ENCODE peak calls at places on chromosomes 7 and 10, in eight cellular contexts. O is coronary artery; C is IMR-90; L is fibroblast of mammary gland; T is CD8-positive, alpha-beta T cell; S is astrocyte of the cerebellum; J is HFFc6; X is A549. Z is an unnamed sample.

GRCh38 chr10:110395350-110396283 is 90.9 kb upstream of the SMNDC1 start:
- DNase-seq in O (no peak), C (peak; percentile 99), L (peak; percentile 100), T (no peak), S (peak; percentile 96), J (peak; percentile 88), X (peak; percentile 79), Z (peak; percentile 87)

GRCh38 chr10:72665925-72666324 is 26.0 kb upstream of the MCU start:
- DNase-seq in O (no peak), C (peak; percentile 51), L (peak; percentile 71), T (no peak), S (no peak), J (peak; percentile 80), X (no peak), Z (no peak)

GRCh38 chr7:135808206-135808605 is 59.6 kb upstream of the FAM180A start:
- DNase-seq in O (no peak), C (no peak), L (no peak), T (no peak), S (no peak), J (no peak), X (no peak), Z (no peak)

GRCh38 chr7:141649137-141649864 is 52.7 kb downstream of the DENND11 start:
- DNase-seq in O (no peak), C (no peak), L (peak; percentile 7), T (no peak), S (no peak), J (no peak), X (no peak), Z (no peak)

GRCh38 chr7:103988468-103989199 is 824 bp downstream of the RELN start:
- DNase-seq in O (no peak), C (no peak), L (no peak), T (no peak), S (no peak), J (no peak), X (no peak), Z (no peak)

GRCh38 chr10:75599875-75600648 is 168.6 kb downstream of the LRMDA start:
- DNase-seq in O (no peak), C (no peak), L (no peak), T (no peak), S (no peak), J (no peak), X (no peak), Z (no peak)

GRCh38 chr10:123945506-123945905 is 53.9 kb upstream of the CPXM2 start:
- DNase-seq in O (no peak), C (peak; percentile 2), L (peak; percentile 76), T (no peak), S (no peak), J (peak; percentile 79), X (no peak), Z (no peak)

GRCh38 chr10:89262331-89263020 is 10.9 kb upstream of the LIPA start:
- DNase-seq in O (no peak), C (peak; percentile 19), L (no peak), T (no peak), S (no peak), J (peak; percentile 89), X (no peak), Z (no peak)

GRCh38 chr7:143455494-143455893 is 12.2 kb downstream of the TAS2R60 start:
- DNase-seq in O (no peak), C (no peak), L (no peak), T (no peak), S (no peak), J (no peak), X (no peak), Z (no peak)

GRCh38 chr7:25777969-25778767 is 373.8 kb upstream of the NFE2L3 start:
- DNase-seq in O (no peak), C (no peak), L (no peak), T (no peak), S (no peak), J (no peak), X (no peak), Z (no peak)

GRCh38 chr7:106110885-106111670 is 1.0 kb downstream of the SYPL1 start:
- DNase-seq in O (no peak), C (no peak), L (peak; percentile 46), T (no peak), S (no peak), J (peak; percentile 9), X (no peak), Z (no peak)

DNA sequence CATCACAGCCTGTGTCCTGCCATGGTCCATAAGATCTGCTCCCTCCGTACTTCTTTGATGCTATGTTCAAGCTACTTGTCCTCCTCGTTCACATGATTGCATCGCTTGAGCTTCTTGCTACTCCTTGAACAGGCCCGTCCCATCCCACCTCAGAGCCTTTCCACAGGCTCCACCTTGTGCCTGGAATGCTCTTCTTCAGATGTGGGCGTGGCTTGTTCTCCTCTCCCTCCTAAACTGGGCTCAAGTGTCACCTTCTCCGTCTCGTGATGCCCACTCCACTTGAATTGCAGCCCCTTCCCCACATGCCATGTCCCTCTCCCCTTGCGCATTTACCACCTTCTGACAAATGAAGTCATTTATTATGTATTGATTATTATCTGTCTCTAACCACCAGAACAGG is 124.5 kb downstream of the PLPP4 start:
- DNase-seq in O (no peak), C (no peak), L (no peak), T (no peak), S (no peak), J (no peak), X (no peak), Z (no peak)
- TF ChIP-seq CTCF in O (no peak), C (no peak), L (no peak), T (no peak), S (no peak), J (no peak), X (no peak), Z (no peak)

GRCh38 chr10:113679463-113680171 is at the start of gene CASP7:
- DNase-seq in O (peak; percentile 87), C (peak; percentile 68), L (peak; percentile 69), T (peak; percentile 58), S (peak; percentile 38), J (peak; percentile 70), X (peak; percentile 74), Z (peak; percentile 18)
- TF ChIP-seq CTCF in O (no peak), C (peak; percentile 14), L (no peak), T (no peak), S (no peak), J (no peak), X (peak; percentile 31), Z (peak; percentile 67)

GRCh38 chr10:113216068-113216467 is 266.0 kb downstream of the TCF7L2 start:
- DNase-seq in O (no peak), C (no peak), L (no peak), T (no peak), S (no peak), J (no peak), X (no peak), Z (no peak)
- TF ChIP-seq CTCF in O (no peak), C (no peak), L (no peak), T (no peak), S (peak; percentile 40), J (peak; percentile 30), X (peak; percentile 16), Z (peak; percentile 50)

GRCh38 chr7:94056796-94057207 is 52.6 kb upstream of the BET1 start:
- DNase-seq in O (no peak), C (peak; percentile 98), L (peak; percentile 96), T (no peak), S (peak; percentile 67), J (peak; percentile 88), X (no peak), Z (peak; percentile 25)
- TF ChIP-seq CTCF in O (no peak), C (peak; percentile 11), L (no peak), T (no peak), S (no peak), J (no peak), X (no peak), Z (no peak)

GRCh38 chr7:133230591-133231194 is 22.2 kb upstream of the EXOC4 start:
- DNase-seq in O (no peak), C (peak; percentile 56), L (peak; percentile 66), T (no peak), S (peak; percentile 28), J (peak; percentile 44), X (peak; percentile 25), Z (peak; percentile 67)
- TF ChIP-seq CTCF in O (peak; percentile 32), C (peak; percentile 74), L (peak; percentile 90), T (peak; percentile 64), S (peak; percentile 75), J (peak; percentile 93), X (peak; percentile 68), Z (peak; percentile 74)

GRCh38 chr7:28957822-28958234 is 302 bp downstream of the TRIL start:
- DNase-seq in O (no peak), C (no peak), L (no peak), T (no peak), S (no peak), J (no peak), X (no peak), Z (no peak)
- TF ChIP-seq CTCF in O (no peak), C (no peak), L (no peak), T (no peak), S (no peak), J (no peak), X (no peak), Z (no peak)

DNA sequence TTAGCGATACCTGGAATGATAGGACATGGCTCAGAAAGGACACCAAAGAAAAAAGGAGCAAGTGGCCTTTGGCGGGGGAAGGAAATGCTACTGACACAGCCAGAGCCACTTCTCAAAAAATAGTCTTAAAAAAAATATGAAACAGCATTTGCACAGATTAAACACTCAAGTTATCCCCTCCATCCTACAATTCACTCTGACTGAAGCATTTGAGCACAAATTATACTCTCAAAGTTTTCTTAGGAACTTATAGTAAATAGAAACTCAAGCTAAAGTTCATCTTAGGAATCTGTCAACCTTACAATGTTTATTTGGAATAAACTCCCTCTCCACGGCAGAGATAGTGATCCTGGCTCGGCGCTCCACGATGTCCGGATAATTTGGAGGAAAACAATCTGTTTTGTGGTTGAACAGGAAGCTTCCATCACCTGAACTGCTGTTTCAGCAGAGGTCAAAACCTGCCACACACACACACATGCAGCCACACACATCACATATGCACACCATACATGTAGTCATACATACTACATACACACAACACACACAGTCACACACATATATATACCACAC is 79.8 kb downstream of the C7orf25 start:
- DNase-seq in O (no peak), C (no peak), L (no peak), T (no peak), S (no peak), J (no peak), X (no peak), Z (no peak)
- TF ChIP-seq CTCF in O (no peak), C (no peak), L (no peak), T (no peak), S (no peak), J (peak; percentile 13), X (no peak), Z (peak; percentile 49)

GRCh38 chr10:77712207-77712606 is 74.6 kb upstream of the KCNMA1 start:
- DNase-seq in O (no peak), C (no peak), L (no peak), T (no peak), S (no peak), J (no peak), X (no peak), Z (no peak)

GRCh38 chr10:77715536-77715935 is 77.9 kb upstream of the KCNMA1 start:
- DNase-seq in O (no peak), C (no peak), L (no peak), T (no peak), S (no peak), J (no peak), X (no peak), Z (no peak)

GRCh38 chr10:77713506-77714280 is 76.1 kb upstream of the KCNMA1 start:
- DNase-seq in O (no peak), C (peak; percentile 51), L (peak; percentile 64), T (no peak), S (no peak), J (no peak), X (no peak), Z (no peak)

GRCh38 chr10:77716943-77717735 is 79.5 kb upstream of the KCNMA1 start:
- DNase-seq in O (no peak), C (peak; percentile 46), L (peak; percentile 67), T (no peak), S (no peak), J (no peak), X (no peak), Z (no peak)

GRCh38 chr10:77715081-77715480 is 77.5 kb upstream of the KCNMA1 start:
- DNase-seq in O (no peak), C (no peak), L (no peak), T (no peak), S (no peak), J (no peak), X (peak; percentile 25), Z (no peak)
- TF ChIP-seq CTCF in O (no peak), C (no peak), L (no peak), T (no peak), S (no peak), J (peak; percentile 53), X (peak; percentile 29), Z (peak; percentile 76)